ENCODE peak calls at places on chromosome 20, in six cellular contexts. A is GM04503, U is mesenteric fat pad, Q is astrocyte of the cerebellum, H is sigmoid colon, T is IMR-90. C is an unnamed sample.
A peak's percentile ranks its signal among the peaks of the same experiment; 100 is the strongest.

GRCh38 chr20:33229843-33230242 is 6.0 kb upstream of the BPIFA1 start:
- DNase-seq in H (no peak), A (no peak), Q (no peak), T (no peak), U (no peak), C (no peak)

GRCh38 chr20:50052952-50053789 is 59.8 kb downstream of the UBE2V1 start:
- DNase-seq in U (no peak), Q (no peak), A (no peak), H (no peak), T (no peak), C (peak; percentile 50)

GRCh38 chr20:41169184-41169690 is 31.9 kb downstream of the PLCG1 start:
- DNase-seq in Q (no peak), A (no peak), H (no peak), T (no peak), U (peak; percentile 74), C (no peak)

GRCh38 chr20:37419774-37420542 is 74.0 kb downstream of the SRC start:
- DNase-seq in T (no peak), H (no peak), U (no peak), Q (no peak), A (no peak), C (peak; percentile 60)

GRCh38 chr20:47675190-47676142 is 109.8 kb downstream of the SULF2 start:
- DNase-seq in T (no peak), Q (no peak), U (peak; percentile 53), H (no peak), A (no peak), C (peak; percentile 75)

GRCh38 chr20:20338133-20338730 is 29.7 kb upstream of the INSM1 start:
- DNase-seq in A (no peak), T (no peak), Q (no peak), H (no peak), U (no peak), C (no peak)

GRCh38 chr20:57104711-57105110 is 161.7 kb downstream of the BMP7 start:
- DNase-seq in A (no peak), Q (no peak), T (no peak), U (no peak), H (no peak), C (no peak)

GRCh38 chr20:42482808-42483207 is 706.9 kb downstream of the PTPRT start:
- DNase-seq in H (no peak), Q (no peak), A (no peak), T (no peak), U (no peak), C (no peak)

GRCh38 chr20:378961-379336 is 1.6 kb upstream of the TRIB3 start:
- DNase-seq in A (no peak), Q (no peak), U (no peak), T (no peak), H (no peak), C (no peak)

GRCh38 chr20:39897058-39897457 is 792.0 kb downstream of the MAFB start:
- DNase-seq in A (peak; percentile 74), U (no peak), T (peak; percentile 97), Q (peak; percentile 88), H (no peak), C (no peak)

GRCh38 chr20:55375920-55376319 is 629.4 kb downstream of the CBLN4 start:
- DNase-seq in U (no peak), Q (no peak), A (no peak), H (no peak), T (no peak), C (peak; percentile 52)

GRCh38 chr20:43824279-43824678 is 90.4 kb upstream of the TOX2 start:
- DNase-seq in T (no peak), Q (no peak), H (peak; percentile 24), U (no peak), A (no peak), C (peak; percentile 24)

GRCh38 chr20:59820204-59821041 is 113.0 kb downstream of the SYCP2 start:
- DNase-seq in T (no peak), U (no peak), Q (no peak), A (no peak), H (no peak), C (peak; percentile 31)

GRCh38 chr20:61587910-61588309 is 335.8 kb downstream of the CDH4 start:
- DNase-seq in U (no peak), T (no peak), H (no peak), Q (no peak), A (no peak), C (no peak)

GRCh38 chr20:38805958-38806854 is 709 bp downstream of the PPP1R16B start:
- DNase-seq in Q (no peak), T (no peak), U (peak; percentile 71), H (no peak), A (no peak), C (peak; percentile 75)

GRCh38 chr20:23304616-23305015 is 46.0 kb upstream of the NXT1 start:
- DNase-seq in A (no peak), Q (no peak), T (no peak), U (no peak), H (peak; percentile 56), C (no peak)

GRCh38 chr20:61991476-61991875 is 74.2 kb downstream of the TAF4 start:
- DNase-seq in T (no peak), U (no peak), A (no peak), Q (no peak), H (no peak), C (no peak)

GRCh38 chr20:33945391-33946079 is 48.2 kb upstream of the RALY start:
- DNase-seq in A (peak; percentile 50), H (no peak), U (no peak), Q (no peak), T (peak; percentile 93), C (no peak)

GRCh38 chr20:36614781-36615557 is 9.4 kb downstream of the RAB5IF start:
- DNase-seq in H (no peak), U (no peak), A (no peak), Q (peak; percentile 35), T (no peak), C (no peak)

GRCh38 chr20:22070546-22070945 is 365.1 kb downstream of the PAX1 start:
- DNase-seq in Q (no peak), T (no peak), A (no peak), H (no peak), U (no peak), C (no peak)

GRCh38 chr20:5127204-5127858 is 523 bp downstream of the CDS2 start:
- DNase-seq in Q (no peak), U (peak; percentile 92), H (peak; percentile 80), A (no peak), T (peak; percentile 56), C (peak; percentile 82)

GRCh38 chr20:3032624-3033023 is 10.8 kb upstream of the GNRH2 start:
- DNase-seq in U (no peak), Q (no peak), H (no peak), T (no peak), A (no peak), C (no peak)

GRCh38 chr20:45114465-45115385 is at the start of gene WFDC5:
- DNase-seq in A (no peak), T (no peak), Q (no peak), U (no peak), H (no peak), C (peak; percentile 70)

GRCh38 chr20:36703530-36703929 is 42.4 kb downstream of the NDRG3 start:
- DNase-seq in T (no peak), H (no peak), Q (no peak), U (no peak), A (no peak), C (no peak)

GRCh38 chr20:4167261-4168004 is 152.1 kb upstream of the RNF24 start:
- DNase-seq in T (no peak), A (no peak), Q (no peak), U (no peak), H (no peak), C (peak; percentile 74)

GRCh38 chr20:32621071-32621913 is 36.2 kb upstream of the NOL4L start:
- DNase-seq in T (no peak), H (no peak), A (no peak), U (no peak), Q (no peak), C (peak; percentile 98)

GRCh38 chr20:47380481-47380880 is 24.0 kb upstream of the ZMYND8 start:
- DNase-seq in U (no peak), A (no peak), Q (no peak), H (no peak), T (peak; percentile 35), C (no peak)

GRCh38 chr20:60219984-60220540 is 261.8 kb downstream of the CDH26 start:
- DNase-seq in Q (no peak), H (no peak), A (no peak), T (no peak), U (no peak), C (no peak)

GRCh38 chr20:12835999-12836398 is 172.8 kb upstream of the SPTLC3 start:
- DNase-seq in U (no peak), A (no peak), T (no peak), H (no peak), Q (no peak), C (no peak)

GRCh38 chr20:59032713-59033059 is 551 bp upstream of the ATP5F1E start:
- DNase-seq in Q (no peak), T (peak; percentile 27), U (no peak), A (no peak), H (no peak), C (no peak)

GRCh38 chr20:54144847-54145246 is 28.9 kb downstream of the CYP24A1 start:
- DNase-seq in U (no peak), T (no peak), A (no peak), H (no peak), Q (no peak), C (no peak)